ENCODE peak calls at places on chromosomes 2 and 18, in nine cellular contexts. W is stimulated activated CD4-positive, alpha-beta T cell treated with anti-CD3 and anti-CD28 coated beads, Interleukin-12 subunit alpha, Interleukin-12 subunit beta, amount 100 ng/mL, for 48 hours; L is CD4-positive, CD25-positive, alpha-beta regulatory T cell; Y is A549; E is Kasumi-1; I is effector memory CD8-positive, alpha-beta T cell; K is tibial nerve; Z is activated CD4-positive, alpha-beta T cell treated with anti-CD3 and anti-CD28 coated beads for 48 hours; P is SHP77 treated with DMSO at 0.1 percent for 48 hours. G is an unnamed sample.

GRCh38 chr18:596288-596881 is 403 bp upstream of the CLUL1 start:
- DNase-seq in L (peak), E (no peak), I (no peak), P (no peak), W (no peak), K (no peak), Z (peak), Y (peak), G (peak)

GRCh38 chr2:132979339-132980093 is 309.5 kb upstream of the LYPD1 start:
- DNase-seq in K (no peak), W (no peak), Y (no peak), P (no peak), Z (no peak), L (no peak), E (no peak), I (no peak), G (no peak)

GRCh38 chr2:226760412-226761194 is 39.0 kb downstream of the IRS1 start:
- DNase-seq in E (no peak), P (no peak), Z (no peak), W (no peak), L (no peak), K (no peak), I (no peak), Y (no peak), G (peak)

GRCh38 chr2:96906719-96907404 is 37.0 kb upstream of the SEMA4C start:
- DNase-seq in W (no peak), Z (no peak), E (no peak), L (no peak), K (peak), I (no peak), P (no peak), Y (no peak), G (no peak)

GRCh38 chr18:54806526-54806925 is 21.8 kb upstream of the RAB27B start:
- DNase-seq in P (no peak), Z (no peak), W (no peak), K (no peak), L (no peak), I (no peak), Y (no peak), E (no peak), G (no peak)

GRCh38 chr2:117917223-117917917 is 96.5 kb downstream of the CCDC93 start:
- DNase-seq in Z (no peak), P (no peak), Y (peak), K (no peak), I (no peak), E (peak), L (no peak), W (no peak), G (no peak)

GRCh38 chr2:43127208-43127940 is 99.0 kb downstream of the ZFP36L2 start:
- DNase-seq in W (peak), P (no peak), I (peak), E (peak), Y (peak), L (peak), Z (peak), K (no peak), G (peak)

GRCh38 chr2:236776695-236777251 is 207.1 kb downstream of the ACKR3 start:
- DNase-seq in W (no peak), P (no peak), L (no peak), Y (peak), E (no peak), I (no peak), Z (no peak), K (peak), G (peak)

GRCh38 chr2:239544846-239545465 is 144.1 kb upstream of the HDAC4 start:
- DNase-seq in K (no peak), W (peak), L (peak), E (no peak), Z (peak), I (peak), P (no peak), Y (no peak), G (no peak)

GRCh38 chr2:24972315-24972958 is 682 bp upstream of the DNAJC27 start:
- DNase-seq in Y (peak), I (peak), W (peak), E (peak), L (peak), P (peak), K (peak), Z (peak), G (peak)

GRCh38 chr2:182867411-182868048 is 1.1 kb upstream of the FRZB start:
- DNase-seq in Y (no peak), L (no peak), K (no peak), P (no peak), E (no peak), Z (no peak), I (no peak), W (no peak), G (no peak)